ENCODE peak calls at places on chromosome 21, in ten cellular contexts. D, N, H, K, S, L, T, U, C and A are unnamed samples.

GRCh38 chr21:45327458-45328197 is 39.9 kb upstream of the POFUT2 start:
- DNase-seq in D (no peak), N (peak; percentile 36), H (no peak), K (no peak), S (no peak), L (no peak), T (peak; percentile 54), U (no peak), C (no peak), A (no peak)

GRCh38 chr21:45537746-45538291 is 4.4 kb downstream of the SLC19A1 start:
- DNase-seq in D (no peak), N (peak; percentile 8), H (no peak), K (no peak), S (no peak), L (no peak), T (no peak), U (no peak), C (no peak), A (no peak)

GRCh38 chr21:24995206-24995605 is 612.1 kb downstream of the MRPL39 start:
- DNase-seq in D (no peak), N (no peak), H (no peak), K (no peak), S (no peak), L (no peak), T (no peak), U (no peak), C (no peak), A (no peak)

GRCh38 chr21:43322805-43323204 is 104.1 kb downstream of the SIK1 start:
- DNase-seq in D (no peak), N (no peak), H (peak; percentile 17), K (peak; percentile 35), S (no peak), L (peak; percentile 22), T (no peak), U (no peak), C (no peak), A (peak; percentile 22)

GRCh38 chr21:43879348-43880110 is 14.5 kb downstream of the AGPAT3 start:
- DNase-seq in D (no peak), N (no peak), H (no peak), K (no peak), S (no peak), L (no peak), T (peak; percentile 36), U (no peak), C (no peak), A (no peak)

GRCh38 chr21:44537930-44538911 is 1.8 kb downstream of the KRTAP10-1 start:
- DNase-seq in D (no peak), N (peak; percentile 6), H (no peak), K (no peak), S (no peak), L (no peak), T (no peak), U (no peak), C (no peak), A (no peak)

GRCh38 chr21:45507523-45507875 is 34.7 kb downstream of the SLC19A1 start:
- DNase-seq in D (no peak), N (no peak), H (no peak), K (no peak), S (no peak), L (no peak), T (no peak), U (no peak), C (no peak), A (no peak)

GRCh38 chr21:14533555-14534400 is 12.3 kb downstream of the SAMSN1 start:
- DNase-seq in D (peak; percentile 58), N (no peak), H (no peak), K (peak; percentile 70), S (no peak), L (peak; percentile 91), T (no peak), U (peak; percentile 46), C (peak; percentile 79), A (no peak)

GRCh38 chr21:15183712-15184353 is 119.0 kb upstream of the NRIP1 start:
- DNase-seq in D (no peak), N (no peak), H (no peak), K (no peak), S (no peak), L (no peak), T (no peak), U (no peak), C (no peak), A (no peak)

GRCh38 chr21:40765771-40766170 is 81.2 kb downstream of the DSCAM start:
- DNase-seq in D (no peak), N (no peak), H (no peak), K (no peak), S (no peak), L (no peak), T (no peak), U (no peak), C (no peak), A (no peak)

GRCh38 chr21:44883250-44883649 is 9.8 kb upstream of the PTTG1IP start:
- DNase-seq in D (no peak), N (no peak), H (no peak), K (no peak), S (no peak), L (no peak), T (peak; percentile 40), U (no peak), C (no peak), A (no peak)

GRCh38 chr21:29423051-29423450 is 124.3 kb downstream of the BACH1 start:
- DNase-seq in D (no peak), N (no peak), H (no peak), K (no peak), S (no peak), L (peak; percentile 21), T (no peak), U (no peak), C (no peak), A (no peak)

GRCh38 chr21:33588485-33589335 is at the start of gene DONSON:
- DNase-seq in D (peak; percentile 88), N (peak; percentile 89), H (peak; percentile 73), K (peak; percentile 76), S (peak; percentile 17), L (peak; percentile 78), T (peak; percentile 99), U (peak; percentile 99), C (peak; percentile 72), A (peak; percentile 83)

GRCh38 chr21:16370176-16370575 is 640.4 kb downstream of the USP25 start:
- DNase-seq in D (no peak), N (no peak), H (no peak), K (no peak), S (no peak), L (no peak), T (no peak), U (no peak), C (no peak), A (no peak)

GRCh38 chr21:34796518-34797201 is 127.9 kb downstream of the CLIC6 start:
- DNase-seq in D (no peak), N (no peak), H (no peak), K (no peak), S (no peak), L (no peak), T (no peak), U (no peak), C (no peak), A (no peak)

GRCh38 chr21:26847951-26848350 is 2.7 kb upstream of the ADAMTS1 start:
- DNase-seq in D (no peak), N (no peak), H (no peak), K (no peak), S (no peak), L (no peak), T (no peak), U (no peak), C (no peak), A (no peak)

GRCh38 chr21:26852422-26852821 is 7.2 kb upstream of the ADAMTS1 start:
- DNase-seq in D (no peak), N (no peak), H (no peak), K (no peak), S (no peak), L (no peak), T (no peak), U (no peak), C (no peak), A (no peak)

GRCh38 chr21:26849428-26850115 is 4.4 kb upstream of the ADAMTS1 start:
- DNase-seq in D (no peak), N (no peak), H (peak; percentile 80), K (peak; percentile 83), S (no peak), L (peak; percentile 84), T (no peak), U (no peak), C (peak; percentile 80), A (no peak)

GRCh38 chr21:26851109-26851944 is 6.1 kb upstream of the ADAMTS1 start:
- DNase-seq in D (no peak), N (no peak), H (no peak), K (no peak), S (no peak), L (no peak), T (no peak), U (no peak), C (no peak), A (no peak)

GRCh38 chr21:26850116-26850643 is 5.0 kb upstream of the ADAMTS1 start:
- DNase-seq in D (no peak), N (no peak), H (peak; percentile 59), K (peak; percentile 77), S (no peak), L (peak; percentile 80), T (no peak), U (no peak), C (peak; percentile 63), A (no peak)
- TF ChIP-seq CTCF in D (peak; percentile 17), N (peak; percentile 57), H (peak; percentile 58), K (peak; percentile 52), S (peak; percentile 59), L (peak; percentile 50), T (peak; percentile 50), U (peak; percentile 38), C (peak; percentile 67), A (peak; percentile 67)

GRCh38 chr21:36929622-36930021 is 36.8 kb downstream of the HLCS start:
- DNase-seq in D (no peak), N (peak; percentile 74), H (peak; percentile 49), K (peak; percentile 20), S (no peak), L (no peak), T (peak; percentile 79), U (no peak), C (peak; percentile 21), A (no peak)
- TF ChIP-seq CTCF in D (no peak), N (no peak), H (peak; percentile 35), K (peak; percentile 16), S (peak; percentile 7), L (no peak), T (no peak), U (no peak), C (peak; percentile 19), A (no peak)

DNA sequence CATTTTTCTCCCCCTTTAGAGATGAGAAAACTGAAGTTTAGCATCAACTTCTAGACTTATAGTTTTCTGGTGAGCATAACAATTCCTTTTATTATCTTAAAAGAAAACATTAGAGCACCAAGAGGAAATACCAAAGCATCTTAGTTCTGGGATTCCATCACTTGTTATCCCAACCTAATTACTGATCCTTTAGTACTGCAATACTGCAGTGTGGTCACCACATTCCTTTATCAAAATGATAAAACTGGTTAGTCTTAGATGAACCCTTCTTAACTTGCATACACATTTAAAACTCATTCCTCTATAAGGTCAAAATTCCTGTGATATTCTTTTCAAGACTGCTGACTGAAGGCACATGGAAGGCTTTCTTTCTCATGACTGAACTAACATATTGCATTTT is 23.1 kb downstream of the SOD1 start:
- DNase-seq in D (no peak), N (no peak), H (peak; percentile 52), K (peak; percentile 20), S (no peak), L (no peak), T (no peak), U (no peak), C (no peak), A (no peak)
- TF ChIP-seq CTCF in D (no peak), N (no peak), H (no peak), K (no peak), S (no peak), L (no peak), T (no peak), U (no peak), C (no peak), A (no peak)

GRCh38 chr21:39180429-39181019 is 2.7 kb downstream of the PSMG1 start:
- DNase-seq in D (no peak), N (no peak), H (no peak), K (no peak), S (no peak), L (no peak), T (no peak), U (no peak), C (no peak), A (no peak)
- TF ChIP-seq CTCF in D (peak; percentile 25), N (no peak), H (peak; percentile 9), K (peak; percentile 33), S (peak; percentile 12), L (peak; percentile 26), T (no peak), U (peak; percentile 5), C (peak; percentile 42), A (no peak)